ENCODE peak calls at places on chromosome 21, in eight cellular contexts. One of them, this sample, is unnamed.

GRCh38 chr21:42746593-42747266 is 93.3 kb downstream of the PDE9A start:
- DNase-seq in H1: no peak
- DNase-seq in esophagus muscularis mucosa: no peak
- DNase-seq in endothelial cell of umbilical vein: no peak
- DNase-seq in transverse colon: peak; percentile 53
- DNase-seq in HCT116: no peak
- DNase-seq in stomach: peak; percentile 53
- DNase-seq in K562: no peak
- DNase-seq in this sample: peak; percentile 70

GRCh38 chr21:36260030-36260787 is 59.8 kb upstream of the MORC3 start:
- DNase-seq in H1: no peak
- DNase-seq in esophagus muscularis mucosa: no peak
- DNase-seq in endothelial cell of umbilical vein: peak; percentile 87
- DNase-seq in transverse colon: peak; percentile 41
- DNase-seq in HCT116: peak; percentile 24
- DNase-seq in stomach: peak; percentile 33
- DNase-seq in K562: peak; percentile 63
- DNase-seq in this sample: no peak

GRCh38 chr21:16519656-16520055 is 789.9 kb downstream of the USP25 start:
- DNase-seq in H1: no peak
- DNase-seq in esophagus muscularis mucosa: no peak
- DNase-seq in endothelial cell of umbilical vein: no peak
- DNase-seq in transverse colon: no peak
- DNase-seq in HCT116: no peak
- DNase-seq in stomach: no peak
- DNase-seq in K562: no peak
- DNase-seq in this sample: no peak

GRCh38 chr21:20306836-20307235 is 691.4 kb upstream of the NCAM2 start:
- DNase-seq in H1: no peak
- DNase-seq in esophagus muscularis mucosa: no peak
- DNase-seq in endothelial cell of umbilical vein: no peak
- DNase-seq in transverse colon: no peak
- DNase-seq in HCT116: no peak
- DNase-seq in stomach: no peak
- DNase-seq in K562: no peak
- DNase-seq in this sample: no peak

GRCh38 chr21:40143822-40144525 is 276.7 kb downstream of the PCP4 start:
- DNase-seq in H1: no peak
- DNase-seq in esophagus muscularis mucosa: no peak
- DNase-seq in endothelial cell of umbilical vein: peak; percentile 16
- DNase-seq in transverse colon: peak; percentile 41
- DNase-seq in HCT116: peak; percentile 6
- DNase-seq in stomach: peak; percentile 60
- DNase-seq in K562: peak; percentile 62
- DNase-seq in this sample: no peak

GRCh38 chr21:39186676-39187075 is 3.4 kb upstream of the PSMG1 start:
- DNase-seq in H1: no peak
- DNase-seq in esophagus muscularis mucosa: no peak
- DNase-seq in endothelial cell of umbilical vein: no peak
- DNase-seq in transverse colon: no peak
- DNase-seq in HCT116: no peak
- DNase-seq in stomach: no peak
- DNase-seq in K562: no peak
- DNase-seq in this sample: no peak

GRCh38 chr21:17853393-17854275 is 34.5 kb upstream of the C21orf91 start:
- DNase-seq in H1: no peak
- DNase-seq in esophagus muscularis mucosa: no peak
- DNase-seq in endothelial cell of umbilical vein: no peak
- DNase-seq in transverse colon: no peak
- DNase-seq in HCT116: no peak
- DNase-seq in stomach: no peak
- DNase-seq in K562: no peak
- DNase-seq in this sample: no peak

GRCh38 chr21:21458124-21458631 is 460.0 kb downstream of the NCAM2 start:
- DNase-seq in H1: no peak
- DNase-seq in esophagus muscularis mucosa: no peak
- DNase-seq in endothelial cell of umbilical vein: no peak
- DNase-seq in transverse colon: no peak
- DNase-seq in HCT116: no peak
- DNase-seq in stomach: no peak
- DNase-seq in K562: no peak
- DNase-seq in this sample: no peak

GRCh38 chr21:35349378-35350080 is 300.4 kb upstream of the RUNX1 start:
- DNase-seq in H1: no peak
- DNase-seq in esophagus muscularis mucosa: peak; percentile 21
- DNase-seq in endothelial cell of umbilical vein: no peak
- DNase-seq in transverse colon: no peak
- DNase-seq in HCT116: no peak
- DNase-seq in stomach: no peak
- DNase-seq in K562: no peak
- DNase-seq in this sample: no peak

GRCh38 chr21:32520885-32521735 is 64.2 kb downstream of the TCP10L start:
- DNase-seq in H1: no peak
- DNase-seq in esophagus muscularis mucosa: peak; percentile 94
- DNase-seq in endothelial cell of umbilical vein: peak; percentile 98
- DNase-seq in transverse colon: peak; percentile 63
- DNase-seq in HCT116: no peak
- DNase-seq in stomach: peak; percentile 54
- DNase-seq in K562: no peak
- DNase-seq in this sample: peak; percentile 91
- TF ChIP-seq POLR2A in H1: no peak
- TF ChIP-seq POLR2A in esophagus muscularis mucosa: no peak
- TF ChIP-seq POLR2A in endothelial cell of umbilical vein: peak; percentile 59
- TF ChIP-seq POLR2A in transverse colon: no peak
- TF ChIP-seq POLR2A in HCT116: no peak
- TF ChIP-seq POLR2A in stomach: no peak
- TF ChIP-seq POLR2A in K562: no peak
- TF ChIP-seq POLR2A in this sample: no peak

DNA sequence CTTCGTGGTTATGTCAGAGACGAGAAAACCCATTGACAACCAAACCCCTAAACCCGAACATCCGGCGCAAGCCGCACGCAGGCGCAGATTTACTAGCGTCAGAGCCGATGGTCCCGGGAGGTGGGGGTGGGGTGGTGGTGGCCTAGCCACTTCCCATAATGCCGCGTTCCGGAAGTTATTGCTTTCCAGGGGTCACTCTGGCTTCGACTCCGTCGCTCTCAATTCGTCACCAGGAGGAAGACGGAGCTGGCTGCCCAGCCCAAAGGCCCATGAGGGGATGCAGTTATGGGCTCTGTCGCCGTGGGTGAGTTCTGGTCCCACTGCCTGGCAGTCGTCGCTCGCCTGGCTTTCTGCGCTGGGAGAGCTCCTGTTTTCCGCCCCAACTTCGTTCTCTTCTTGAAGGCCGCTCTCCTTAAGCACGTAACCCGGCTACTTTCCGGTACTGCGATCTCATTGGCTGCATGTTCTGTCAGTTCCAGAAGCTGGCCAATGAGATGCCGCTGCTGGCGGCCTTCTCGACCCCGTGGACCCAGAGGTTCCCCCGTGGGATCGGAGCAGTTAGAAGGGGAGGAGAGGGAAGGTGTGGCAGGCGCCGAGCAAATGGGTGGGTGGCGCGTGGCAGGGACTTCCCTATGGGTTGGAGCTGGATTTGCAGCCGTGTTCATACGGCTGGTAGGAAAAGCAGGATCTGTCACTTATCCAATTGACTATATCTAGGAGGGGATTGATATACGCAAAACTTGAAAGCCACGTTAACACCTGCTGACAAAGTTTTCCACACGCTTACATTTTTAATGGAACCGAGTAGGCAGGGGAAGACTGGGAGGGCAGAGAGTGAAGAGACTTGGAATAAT is at the start of gene USP16:
- DNase-seq in H1: peak; percentile 81
- DNase-seq in esophagus muscularis mucosa: peak; percentile 99
- DNase-seq in endothelial cell of umbilical vein: peak; percentile 100
- DNase-seq in transverse colon: peak; percentile 97
- DNase-seq in HCT116: peak; percentile 98
- DNase-seq in stomach: peak; percentile 95
- DNase-seq in K562: peak; percentile 100
- DNase-seq in this sample: peak; percentile 98
- TF ChIP-seq CTCF in H1: no peak
- TF ChIP-seq CTCF in esophagus muscularis mucosa: peak; percentile 26
- TF ChIP-seq CTCF in endothelial cell of umbilical vein: no peak
- TF ChIP-seq CTCF in transverse colon: no peak
- TF ChIP-seq CTCF in HCT116: no peak
- TF ChIP-seq CTCF in stomach: no peak
- TF ChIP-seq CTCF in K562: no peak
- TF ChIP-seq CTCF in this sample: peak; percentile 31

DNA sequence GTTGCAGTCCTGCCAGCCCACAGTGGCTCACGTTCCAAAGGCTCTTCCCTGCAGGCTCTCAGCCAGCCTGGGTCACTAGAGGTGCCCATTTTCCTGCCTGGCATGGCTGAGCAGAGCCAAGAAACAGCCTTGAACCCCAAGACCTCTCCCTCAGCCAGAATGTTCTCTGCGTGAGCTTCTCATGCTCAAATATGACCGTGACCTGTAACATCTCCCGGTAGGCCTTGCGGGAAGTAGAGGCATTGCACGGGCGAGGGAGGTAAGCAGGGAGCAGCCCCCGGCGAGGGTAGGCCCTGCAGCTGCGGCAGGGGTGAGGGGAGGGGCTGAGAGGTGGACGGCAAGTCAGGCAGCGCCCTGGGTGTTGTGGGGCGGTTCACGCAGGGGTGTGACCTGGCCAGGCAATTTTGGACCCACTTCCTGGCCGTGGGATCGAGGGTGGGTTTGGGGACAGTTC is 20.0 kb downstream of the RRP1 start:
- DNase-seq in H1: no peak
- DNase-seq in esophagus muscularis mucosa: no peak
- DNase-seq in endothelial cell of umbilical vein: no peak
- DNase-seq in transverse colon: no peak
- DNase-seq in HCT116: no peak
- DNase-seq in stomach: no peak
- DNase-seq in K562: no peak
- DNase-seq in this sample: no peak
- TF ChIP-seq POLR2AphosphoS5 in H1: no peak
- TF ChIP-seq POLR2AphosphoS5 in esophagus muscularis mucosa: no peak
- TF ChIP-seq POLR2AphosphoS5 in endothelial cell of umbilical vein: no peak
- TF ChIP-seq POLR2AphosphoS5 in transverse colon: no peak
- TF ChIP-seq POLR2AphosphoS5 in HCT116: no peak
- TF ChIP-seq POLR2AphosphoS5 in stomach: no peak
- TF ChIP-seq POLR2AphosphoS5 in K562: no peak
- TF ChIP-seq POLR2AphosphoS5 in this sample: no peak

DNA sequence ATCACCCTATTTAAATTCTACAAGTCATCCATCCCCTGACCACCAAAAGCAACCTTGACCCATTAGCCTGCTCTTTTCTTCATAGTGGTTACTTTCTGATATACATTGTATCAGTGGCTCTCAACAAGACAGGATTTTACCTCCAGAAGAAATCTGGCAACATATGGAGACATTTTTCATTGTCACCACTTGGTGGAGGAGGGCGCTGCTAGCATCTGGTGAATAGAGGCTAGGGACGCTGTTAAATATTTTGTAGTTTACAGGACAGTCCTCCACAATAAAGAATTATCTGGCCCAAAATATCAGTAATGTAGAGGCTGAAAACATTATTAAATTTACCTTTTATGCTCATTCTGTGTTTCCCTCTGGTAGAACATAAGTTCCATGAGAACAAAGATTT is 6.1 kb downstream of the HSPA13 start:
- DNase-seq in H1: no peak
- DNase-seq in esophagus muscularis mucosa: no peak
- DNase-seq in endothelial cell of umbilical vein: no peak
- DNase-seq in transverse colon: no peak
- DNase-seq in HCT116: no peak
- DNase-seq in stomach: no peak
- DNase-seq in K562: no peak
- DNase-seq in this sample: no peak
- TF ChIP-seq POLR2A in H1: no peak
- TF ChIP-seq POLR2A in esophagus muscularis mucosa: no peak
- TF ChIP-seq POLR2A in endothelial cell of umbilical vein: no peak
- TF ChIP-seq POLR2A in transverse colon: no peak
- TF ChIP-seq POLR2A in HCT116: no peak
- TF ChIP-seq POLR2A in stomach: no peak
- TF ChIP-seq POLR2A in K562: no peak
- TF ChIP-seq POLR2A in this sample: no peak

GRCh38 chr21:45309069-45309521 is 21.4 kb upstream of the POFUT2 start:
- DNase-seq in H1: peak; percentile 39
- DNase-seq in esophagus muscularis mucosa: no peak
- DNase-seq in endothelial cell of umbilical vein: peak; percentile 89
- DNase-seq in transverse colon: peak; percentile 70
- DNase-seq in HCT116: no peak
- DNase-seq in stomach: peak; percentile 47
- DNase-seq in K562: peak; percentile 82
- DNase-seq in this sample: peak; percentile 89
- TF ChIP-seq CTCF in H1: no peak
- TF ChIP-seq CTCF in esophagus muscularis mucosa: peak; percentile 67
- TF ChIP-seq CTCF in endothelial cell of umbilical vein: peak; percentile 93
- TF ChIP-seq CTCF in transverse colon: peak; percentile 64
- TF ChIP-seq CTCF in HCT116: peak; percentile 88
- TF ChIP-seq CTCF in stomach: no peak
- TF ChIP-seq CTCF in K562: peak; percentile 87
- TF ChIP-seq CTCF in this sample: peak; percentile 57